ENCODE peak calls at places on chromosomes 11 and 22, in five cellular contexts. M is activated effector memory CD4-positive, alpha-beta T cell treated with anti-CD3 and anti-CD28 coated beads, Interleukin-2, amount 50 U/mL, for 16 hours; P is activated T-helper 9 cell treated with anti-CD3 and anti-CD28 coated beads, Interleukin-2, amount 50 U/mL, for 16 hours; D is occipital lobe; K is activated CD8-positive, alpha-beta memory T cell treated with anti-CD3 and anti-CD28 coated beads for 24 hours. Z is an unnamed sample.

GRCh38 chr22:23639661-23640060 is 7.5 kb upstream of the DRICH1 start:
- DNase-seq in M (no peak), P (no peak), D (no peak), K (no peak), Z (peak; percentile 68)

GRCh38 chr11:128406365-128406706 is 181.0 kb downstream of the ETS1 start:
- DNase-seq in M (no peak), P (no peak), D (no peak), K (no peak), Z (no peak)

GRCh38 chr11:106281455-106282173 is 204.2 kb downstream of the AASDHPPT start:
- DNase-seq in M (no peak), P (no peak), D (no peak), K (no peak), Z (no peak)

GRCh38 chr11:119484741-119485605 is 62.0 kb upstream of the THY1 start:
- DNase-seq in M (peak; percentile 59), P (no peak), D (no peak), K (peak; percentile 52), Z (peak; percentile 74)

GRCh38 chr11:106691807-106692365 is 326.4 kb downstream of the GUCY1A2 start:
- DNase-seq in M (no peak), P (no peak), D (no peak), K (no peak), Z (no peak)

GRCh38 chr11:44767421-44767820 is 40.7 kb downstream of the TSPAN18 start:
- DNase-seq in M (no peak), P (no peak), D (no peak), K (no peak), Z (no peak)

GRCh38 chr11:68498903-68499883 is 38.6 kb downstream of the PPP6R3 start:
- DNase-seq in M (no peak), P (no peak), D (no peak), K (no peak), Z (no peak)

GRCh38 chr11:356610-357009 is 12.7 kb upstream of the B4GALNT4 start:
- DNase-seq in M (peak; percentile 36), P (no peak), D (no peak), K (no peak), Z (no peak)

GRCh38 chr11:102346748-102347525 is at the start of gene BIRC2:
- DNase-seq in M (peak; percentile 98), P (peak; percentile 93), D (peak; percentile 87), K (peak; percentile 98), Z (peak; percentile 98)

GRCh38 chr11:76207642-76208378 is 1.5 kb upstream of the WNT11 start:
- DNase-seq in M (peak; percentile 91), P (peak; percentile 67), D (no peak), K (peak; percentile 92), Z (peak; percentile 95)

GRCh38 chr11:94877446-94878200 is 95.7 kb downstream of the CWC15 start:
- DNase-seq in M (no peak), P (no peak), D (no peak), K (no peak), Z (no peak)

GRCh38 chr22:45781459-45781858 is 109.8 kb downstream of the ATXN10 start:
- DNase-seq in M (no peak), P (no peak), D (no peak), K (no peak), Z (no peak)

GRCh38 chr11:119091966-119092879 is 7.5 kb downstream of the HMBS start:
- DNase-seq in M (no peak), P (no peak), D (no peak), K (no peak), Z (no peak)

GRCh38 chr11:130592056-130592455 is 143.6 kb downstream of the ADAMTS15 start:
- DNase-seq in M (no peak), P (no peak), D (no peak), K (no peak), Z (no peak)

GRCh38 chr11:6601041-6601461 is 2.4 kb downstream of the RRP8 start:
- DNase-seq in M (peak; percentile 57), P (no peak), D (no peak), K (no peak), Z (no peak)

GRCh38 chr22:37063436-37064420 is 12.2 kb downstream of the KCTD17 start:
- DNase-seq in M (no peak), P (no peak), D (no peak), K (no peak), Z (no peak)

GRCh38 chr11:121929581-121929980 is 186.4 kb downstream of the BLID start:
- DNase-seq in M (no peak), P (no peak), D (peak; percentile 12), K (no peak), Z (no peak)

GRCh38 chr22:49930596-49931412 is 12.4 kb downstream of the CRELD2 start:
- DNase-seq in M (peak; percentile 80), P (no peak), D (peak; percentile 60), K (no peak), Z (no peak)

GRCh38 chr11:29300441-29300840 is 716.4 kb downstream of the KCNA4 start:
- DNase-seq in M (no peak), P (no peak), D (no peak), K (no peak), Z (no peak)

GRCh38 chr11:18791175-18792065 is at the start of gene PTPN5:
- DNase-seq in M (no peak), P (no peak), D (peak; percentile 29), K (peak; percentile 53), Z (no peak)

GRCh38 chr11:76615950-76616349 is 54.6 kb downstream of the LRRC32 start:
- DNase-seq in M (no peak), P (no peak), D (no peak), K (no peak), Z (peak; percentile 92)

Z was measured in posterior vena cava.